ENCODE peak calls at places on chromosome 5, in five cellular contexts. B is hypothalamus, L is aorta, D is ureter, Y is AG09309. W is an unnamed sample.

GRCh38 chr5:1293997-1294838 is 650 bp downstream of the TERT start:
- DNase-seq in B (no peak), L (peak), D (no peak), Y (no peak), W (peak)

GRCh38 chr5:19975795-19976194 is 12.2 kb downstream of the CDH18 start:
- DNase-seq in B (no peak), L (no peak), D (no peak), Y (no peak), W (no peak)

GRCh38 chr5:132294728-132295504 is 722 bp downstream of the SLC22A4 start:
- DNase-seq in B (no peak), L (peak), D (peak), Y (peak), W (peak)

GRCh38 chr5:107361945-107362344 is 308.8 kb downstream of the EFNA5 start:
- DNase-seq in B (no peak), L (no peak), D (no peak), Y (peak), W (no peak)

GRCh38 chr5:169064093-169064492 is 236.8 kb downstream of the SLIT3 start:
- DNase-seq in B (no peak), L (no peak), D (peak), Y (no peak), W (no peak)

GRCh38 chr5:168851902-168852321 is 272.7 kb upstream of the PANK3 start:
- DNase-seq in B (no peak), L (no peak), D (peak), Y (peak), W (no peak)

GRCh38 chr5:80408475-80408875 is 611 bp downstream of the ZFYVE16 start:
- DNase-seq in B (no peak), L (peak), D (no peak), Y (no peak), W (no peak)

GRCh38 chr5:61200582-61201155 is 38.4 kb upstream of the SMIM15 start:
- DNase-seq in B (no peak), L (no peak), D (no peak), Y (peak), W (no peak)

GRCh38 chr5:121688126-121688525 is 163.6 kb upstream of the FTMT start:
- DNase-seq in B (no peak), L (no peak), D (no peak), Y (no peak), W (no peak)

GRCh38 chr5:142717582-142718215 is 31.8 kb upstream of the FGF1 start:
- DNase-seq in B (no peak), L (peak), D (no peak), Y (no peak), W (no peak)

GRCh38 chr5:169416583-169417196 is 115.8 kb upstream of the SLIT3 start:
- DNase-seq in B (no peak), L (peak), D (peak), Y (peak), W (peak)

GRCh38 chr5:73222173-73222572 is 49.2 kb downstream of the TMEM174 start:
- DNase-seq in B (no peak), L (no peak), D (no peak), Y (no peak), W (no peak)

GRCh38 chr5:38433160-38433861 is 123.1 kb downstream of the LIFR start:
- DNase-seq in B (no peak), L (no peak), D (no peak), Y (peak), W (peak)

GRCh38 chr5:31033295-31033694 is 160.2 kb upstream of the CDH6 start:
- DNase-seq in B (no peak), L (no peak), D (no peak), Y (no peak), W (no peak)

GRCh38 chr5:61275841-61276240 is 56.2 kb upstream of the ZSWIM6 start:
- DNase-seq in B (no peak), L (no peak), D (no peak), Y (no peak), W (no peak)

GRCh38 chr5:35319231-35320002 is 89.1 kb upstream of the PRLR start:
- DNase-seq in B (no peak), L (peak), D (peak), Y (no peak), W (no peak)

GRCh38 chr5:72648511-72648910 is 141.3 kb upstream of the ZNF366 start:
- DNase-seq in B (no peak), L (no peak), D (no peak), Y (no peak), W (no peak)

W was measured in coronary artery.